ENCODE peak calls at places on chromosome 2, in four cellular contexts. One of them, this sample, is unnamed.

GRCh38 chr2:25606892-25607291 is 66.5 kb downstream of the DTNB start:
- ATAC-seq in heart right ventricle: no peak
- ATAC-seq in stimulated activated naive B cell treated with anti-CD40 and anti-IgM and Interleukin-4, amounts not matched to agents 10 μg/mL and 1 μg/mL and 100 μg/mL, for 72 hours: no peak
- ATAC-seq in effector memory CD8-positive, alpha-beta T cell: no peak
- ATAC-seq in this sample: no peak

GRCh38 chr2:226087505-226088365 is 688.2 kb downstream of the NYAP2 start:
- ATAC-seq in heart right ventricle: no peak
- ATAC-seq in stimulated activated naive B cell treated with anti-CD40 and anti-IgM and Interleukin-4, amounts not matched to agents 10 μg/mL and 1 μg/mL and 100 μg/mL, for 72 hours: no peak
- ATAC-seq in effector memory CD8-positive, alpha-beta T cell: no peak
- ATAC-seq in this sample: no peak

GRCh38 chr2:11812466-11813100 is 66.2 kb downstream of the LPIN1 start:
- ATAC-seq in heart right ventricle: no peak
- ATAC-seq in stimulated activated naive B cell treated with anti-CD40 and anti-IgM and Interleukin-4, amounts not matched to agents 10 μg/mL and 1 μg/mL and 100 μg/mL, for 72 hours: no peak
- ATAC-seq in effector memory CD8-positive, alpha-beta T cell: no peak
- ATAC-seq in this sample: no peak

GRCh38 chr2:109423556-109424359 is 190.0 kb downstream of the SEPTIN10 start:
- ATAC-seq in heart right ventricle: no peak
- ATAC-seq in stimulated activated naive B cell treated with anti-CD40 and anti-IgM and Interleukin-4, amounts not matched to agents 10 μg/mL and 1 μg/mL and 100 μg/mL, for 72 hours: no peak
- ATAC-seq in effector memory CD8-positive, alpha-beta T cell: no peak
- ATAC-seq in this sample: no peak

GRCh38 chr2:105812180-105813044 is 67.7 kb downstream of the NCK2 start:
- ATAC-seq in heart right ventricle: peak
- ATAC-seq in stimulated activated naive B cell treated with anti-CD40 and anti-IgM and Interleukin-4, amounts not matched to agents 10 μg/mL and 1 μg/mL and 100 μg/mL, for 72 hours: peak
- ATAC-seq in effector memory CD8-positive, alpha-beta T cell: no peak
- ATAC-seq in this sample: peak

GRCh38 chr2:55025082-55025481 is 25.2 kb downstream of the RTN4 start:
- ATAC-seq in heart right ventricle: no peak
- ATAC-seq in stimulated activated naive B cell treated with anti-CD40 and anti-IgM and Interleukin-4, amounts not matched to agents 10 μg/mL and 1 μg/mL and 100 μg/mL, for 72 hours: peak
- ATAC-seq in effector memory CD8-positive, alpha-beta T cell: no peak
- ATAC-seq in this sample: no peak

GRCh38 chr2:26575836-26576564 is 65.2 kb downstream of the CIB4 start:
- ATAC-seq in heart right ventricle: no peak
- ATAC-seq in stimulated activated naive B cell treated with anti-CD40 and anti-IgM and Interleukin-4, amounts not matched to agents 10 μg/mL and 1 μg/mL and 100 μg/mL, for 72 hours: no peak
- ATAC-seq in effector memory CD8-positive, alpha-beta T cell: no peak
- ATAC-seq in this sample: no peak

GRCh38 chr2:84865181-84865783 is 15.6 kb downstream of the TRABD2A start:
- ATAC-seq in heart right ventricle: peak
- ATAC-seq in stimulated activated naive B cell treated with anti-CD40 and anti-IgM and Interleukin-4, amounts not matched to agents 10 μg/mL and 1 μg/mL and 100 μg/mL, for 72 hours: peak
- ATAC-seq in effector memory CD8-positive, alpha-beta T cell: peak
- ATAC-seq in this sample: no peak

GRCh38 chr2:158845869-158846268 is 50.8 kb downstream of the DAPL1 start:
- ATAC-seq in heart right ventricle: no peak
- ATAC-seq in stimulated activated naive B cell treated with anti-CD40 and anti-IgM and Interleukin-4, amounts not matched to agents 10 μg/mL and 1 μg/mL and 100 μg/mL, for 72 hours: no peak
- ATAC-seq in effector memory CD8-positive, alpha-beta T cell: no peak
- ATAC-seq in this sample: no peak

GRCh38 chr2:114610677-114611076 is 168.2 kb downstream of the DPP10 start:
- ATAC-seq in heart right ventricle: no peak
- ATAC-seq in stimulated activated naive B cell treated with anti-CD40 and anti-IgM and Interleukin-4, amounts not matched to agents 10 μg/mL and 1 μg/mL and 100 μg/mL, for 72 hours: no peak
- ATAC-seq in effector memory CD8-positive, alpha-beta T cell: no peak
- ATAC-seq in this sample: no peak

GRCh38 chr2:181977661-181978350 is 7.8 kb upstream of the PPP1R1C start:
- ATAC-seq in heart right ventricle: no peak
- ATAC-seq in stimulated activated naive B cell treated with anti-CD40 and anti-IgM and Interleukin-4, amounts not matched to agents 10 μg/mL and 1 μg/mL and 100 μg/mL, for 72 hours: peak
- ATAC-seq in effector memory CD8-positive, alpha-beta T cell: no peak
- ATAC-seq in this sample: no peak

GRCh38 chr2:160036736-160037135 is 25.7 kb downstream of the PLA2R1 start:
- ATAC-seq in heart right ventricle: no peak
- ATAC-seq in stimulated activated naive B cell treated with anti-CD40 and anti-IgM and Interleukin-4, amounts not matched to agents 10 μg/mL and 1 μg/mL and 100 μg/mL, for 72 hours: no peak
- ATAC-seq in effector memory CD8-positive, alpha-beta T cell: no peak
- ATAC-seq in this sample: no peak

GRCh38 chr2:192148620-192149321 is 46.0 kb downstream of the TMEFF2 start:
- ATAC-seq in heart right ventricle: peak
- ATAC-seq in stimulated activated naive B cell treated with anti-CD40 and anti-IgM and Interleukin-4, amounts not matched to agents 10 μg/mL and 1 μg/mL and 100 μg/mL, for 72 hours: no peak
- ATAC-seq in effector memory CD8-positive, alpha-beta T cell: no peak
- ATAC-seq in this sample: peak

GRCh38 chr2:227853765-227854271 is 17.6 kb upstream of the DAW1 start:
- ATAC-seq in heart right ventricle: no peak
- ATAC-seq in stimulated activated naive B cell treated with anti-CD40 and anti-IgM and Interleukin-4, amounts not matched to agents 10 μg/mL and 1 μg/mL and 100 μg/mL, for 72 hours: no peak
- ATAC-seq in effector memory CD8-positive, alpha-beta T cell: no peak
- ATAC-seq in this sample: no peak

GRCh38 chr2:239118675-239119211 is 270.9 kb downstream of the TWIST2 start:
- ATAC-seq in heart right ventricle: no peak
- ATAC-seq in stimulated activated naive B cell treated with anti-CD40 and anti-IgM and Interleukin-4, amounts not matched to agents 10 μg/mL and 1 μg/mL and 100 μg/mL, for 72 hours: no peak
- ATAC-seq in effector memory CD8-positive, alpha-beta T cell: peak
- ATAC-seq in this sample: no peak

GRCh38 chr2:24881623-24882022 is 38.4 kb downstream of the ADCY3 start:
- ATAC-seq in heart right ventricle: no peak
- ATAC-seq in stimulated activated naive B cell treated with anti-CD40 and anti-IgM and Interleukin-4, amounts not matched to agents 10 μg/mL and 1 μg/mL and 100 μg/mL, for 72 hours: no peak
- ATAC-seq in effector memory CD8-positive, alpha-beta T cell: no peak
- ATAC-seq in this sample: no peak

GRCh38 chr2:30362468-30363081 is 84.5 kb upstream of the LCLAT1 start:
- ATAC-seq in heart right ventricle: no peak
- ATAC-seq in stimulated activated naive B cell treated with anti-CD40 and anti-IgM and Interleukin-4, amounts not matched to agents 10 μg/mL and 1 μg/mL and 100 μg/mL, for 72 hours: no peak
- ATAC-seq in effector memory CD8-positive, alpha-beta T cell: no peak
- ATAC-seq in this sample: peak

GRCh38 chr2:132936261-132936660 is 266.3 kb upstream of the LYPD1 start:
- ATAC-seq in heart right ventricle: no peak
- ATAC-seq in stimulated activated naive B cell treated with anti-CD40 and anti-IgM and Interleukin-4, amounts not matched to agents 10 μg/mL and 1 μg/mL and 100 μg/mL, for 72 hours: no peak
- ATAC-seq in effector memory CD8-positive, alpha-beta T cell: no peak
- ATAC-seq in this sample: no peak

GRCh38 chr2:197240713-197241050 is 69.9 kb downstream of the ANKRD44 start:
- ATAC-seq in heart right ventricle: no peak
- ATAC-seq in stimulated activated naive B cell treated with anti-CD40 and anti-IgM and Interleukin-4, amounts not matched to agents 10 μg/mL and 1 μg/mL and 100 μg/mL, for 72 hours: peak
- ATAC-seq in effector memory CD8-positive, alpha-beta T cell: no peak
- ATAC-seq in this sample: no peak